ENCODE peak calls at places on chromosomes 5 and 9, in seven cellular contexts. X is fibroblast of lung, Z is epithelial cell of esophagus, A is choroid plexus epithelial cell, Y is SK-N-MC, B is upper lobe of right lung, K is left ventricle myocardium inferior. G is an unnamed sample.

GRCh38 chr5:134136221-134136631 is 21.7 kb downstream of the TCF7 start:
- DNase-seq in X (no peak), Z (no peak), A (no peak), Y (no peak), B (peak), K (peak), G (peak)

GRCh38 chr5:139896718-139897117 is 101.1 kb downstream of the PSD2 start:
- DNase-seq in X (no peak), Z (no peak), A (no peak), Y (no peak), B (peak), K (no peak), G (no peak)

GRCh38 chr9:107587175-107587963 is 97.8 kb upstream of the KLF4 start:
- DNase-seq in X (no peak), Z (no peak), A (no peak), Y (no peak), B (peak), K (peak), G (peak)

GRCh38 chr5:144084971-144085370 is 85.5 kb downstream of the YIPF5 start:
- DNase-seq in X (no peak), Z (no peak), A (peak), Y (no peak), B (no peak), K (no peak), G (no peak)

GRCh38 chr9:76798527-76798926 is 34.3 kb downstream of the PCA3 start:
- DNase-seq in X (no peak), Z (no peak), A (no peak), Y (no peak), B (no peak), K (no peak), G (no peak)

GRCh38 chr5:38722918-38723317 is 122.9 kb upstream of the OSMR start:
- DNase-seq in X (no peak), Z (no peak), A (peak), Y (no peak), B (no peak), K (no peak), G (no peak)

GRCh38 chr9:81596671-81597426 is 92.5 kb downstream of the TLE1 start:
- DNase-seq in X (no peak), Z (no peak), A (no peak), Y (no peak), B (no peak), K (no peak), G (no peak)

GRCh38 chr5:109418752-109419352 is 9.1 kb upstream of the PJA2 start:
- DNase-seq in X (no peak), Z (no peak), A (no peak), Y (no peak), B (no peak), K (no peak), G (no peak)

GRCh38 chr5:111997308-111998159 is 240.5 kb upstream of the NREP start:
- DNase-seq in X (peak), Z (peak), A (peak), Y (no peak), B (no peak), K (no peak), G (no peak)

GRCh38 chr5:139985733-139986132 is 57.4 kb downstream of the NRG2 start:
- DNase-seq in X (peak), Z (peak), A (peak), Y (no peak), B (no peak), K (peak), G (no peak)

GRCh38 chr5:138594305-138595058 is 19.3 kb upstream of the HSPA9 start:
- DNase-seq in X (no peak), Z (peak), A (peak), Y (no peak), B (no peak), K (no peak), G (no peak)

GRCh38 chr9:76559283-76559682 is 100.3 kb downstream of the GCNT1 start:
- DNase-seq in X (no peak), Z (no peak), A (no peak), Y (no peak), B (no peak), K (no peak), G (no peak)

DNA sequence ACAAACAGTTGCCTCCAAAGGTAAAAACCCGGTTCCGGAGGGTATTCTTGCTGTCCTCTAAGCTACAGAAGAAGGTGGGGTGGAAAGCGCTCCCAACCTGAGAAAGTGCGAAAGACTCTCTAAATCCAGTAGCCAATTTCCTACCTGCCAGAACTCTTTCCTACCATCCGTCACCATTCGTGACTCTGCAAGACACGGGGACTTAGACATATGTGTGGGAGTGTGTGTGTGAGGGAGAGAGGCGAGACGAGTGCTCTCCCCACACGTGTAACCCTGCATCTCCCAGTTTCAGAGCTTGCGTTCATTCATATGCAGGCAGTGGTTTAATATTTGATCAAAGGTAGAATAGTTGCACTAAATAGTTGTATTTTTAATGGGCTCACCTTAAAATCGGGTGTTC is 473 bp upstream of the GABRA1 start:
- DNase-seq in X (no peak), Z (no peak), A (no peak), Y (no peak), B (no peak), K (no peak), G (no peak)
- H3K4me3 ChIP-seq in X (no peak), Z (no peak), A (no peak), Y (no peak), B (no peak), K (no peak), G (no peak)

GRCh38 chr5:120151825-120152224 is 312.3 kb upstream of the PRR16 start:
- DNase-seq in X (no peak), Z (no peak), A (no peak), Y (no peak), B (no peak), K (no peak), G (no peak)
- H3K4me3 ChIP-seq in X (no peak), Z (no peak), A (no peak), Y (no peak), B (no peak), K (no peak), G (no peak)

GRCh38 chr5:149410721-149411432 is 31.8 kb upstream of the IL17B start:
- DNase-seq in X (no peak), Z (no peak), A (peak), Y (no peak), B (peak), K (no peak), G (no peak)

GRCh38 chr5:149410071-149410470 is 31.0 kb upstream of the IL17B start:
- DNase-seq in X (no peak), Z (no peak), A (no peak), Y (no peak), B (peak), K (no peak), G (no peak)

GRCh38 chr5:149408252-149409099 is 29.4 kb upstream of the IL17B start:
- DNase-seq in X (no peak), Z (no peak), A (no peak), Y (no peak), B (peak), K (no peak), G (no peak)

GRCh38 chr5:149407331-149408251 is 28.5 kb upstream of the IL17B start:
- DNase-seq in X (no peak), Z (no peak), A (peak), Y (no peak), B (no peak), K (no peak), G (no peak)

GRCh38 chr5:149409268-149409948 is 30.3 kb upstream of the IL17B start:
- DNase-seq in X (no peak), Z (no peak), A (no peak), Y (no peak), B (peak), K (no peak), G (no peak)
- H3K4me3 ChIP-seq in X (peak), Z (no peak), A (peak), Y (no peak), B (peak), K (peak), G (peak)

DNA sequence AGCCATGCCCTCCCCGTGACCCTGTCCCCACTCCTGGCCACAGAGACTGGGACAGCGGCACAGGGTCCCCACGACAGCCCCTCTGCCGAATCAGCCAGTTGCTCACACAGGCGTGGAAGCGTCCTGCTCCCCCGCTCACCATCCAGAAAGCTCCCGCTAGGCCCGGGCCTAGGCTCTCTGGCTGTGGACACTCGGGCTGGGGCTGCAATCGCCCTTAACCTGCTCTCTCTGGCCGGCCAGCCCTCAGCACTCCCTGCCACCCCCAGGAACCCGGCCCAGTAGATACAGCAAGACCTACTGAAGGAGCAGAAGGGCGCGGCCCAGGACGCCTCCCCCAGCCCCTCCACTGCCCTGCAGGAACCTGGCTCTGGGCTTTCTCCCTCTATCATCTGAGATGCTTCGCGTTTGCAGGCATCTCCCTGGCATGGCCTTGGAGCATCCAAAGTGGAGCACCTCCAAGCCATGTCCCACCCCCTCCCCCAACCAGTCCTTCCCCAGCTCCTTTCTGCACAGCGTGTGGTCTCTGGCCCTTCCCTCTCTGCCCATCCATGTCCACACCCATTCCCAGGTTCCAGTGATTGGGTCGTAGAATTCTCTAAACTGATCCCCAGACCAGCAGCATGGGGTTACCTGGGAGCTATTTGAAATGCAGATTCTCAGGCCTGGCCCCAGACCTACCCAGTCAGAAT is 113.7 kb upstream of the LMX1B start:
- DNase-seq in X (no peak), Z (no peak), A (no peak), Y (no peak), B (no peak), K (no peak), G (no peak)
- H3K4me3 ChIP-seq in X (peak), Z (peak), A (peak), Y (peak), B (peak), K (peak), G (no peak)

GRCh38 chr9:36542355-36542754 is 30.3 kb upstream of the MELK start:
- DNase-seq in X (no peak), Z (no peak), A (no peak), Y (no peak), B (no peak), K (no peak), G (no peak)
- H3K4me3 ChIP-seq in X (no peak), Z (no peak), A (no peak), Y (no peak), B (no peak), K (no peak), G (no peak)